ENCODE peak calls at places on chromosomes 13 and 19, in six cellular contexts. I is AG10803, X is psoas muscle, J is left lung, Q is upper lobe of right lung, V is cardiac fibroblast. O is an unnamed sample.

GRCh38 chr13:35747594-35747993 is 271.1 kb upstream of the MAB21L1 start:
- DNase-seq in I (peak), X (no peak), J (no peak), Q (no peak), V (peak), O (no peak)

GRCh38 chr19:58021541-58022282 is 12.1 kb upstream of the ZSCAN1 start:
- DNase-seq in I (peak), X (no peak), J (no peak), Q (no peak), V (peak), O (peak)

GRCh38 chr13:41463823-41464602 is 6.7 kb downstream of the RGCC start:
- DNase-seq in I (no peak), X (no peak), J (no peak), Q (no peak), V (no peak), O (no peak)

GRCh38 chr19:15680923-15681322 is 8.0 kb downstream of the CYP4F12 start:
- DNase-seq in I (no peak), X (no peak), J (no peak), Q (no peak), V (no peak), O (no peak)

GRCh38 chr13:41061914-41062837 is 867 bp downstream of the WBP4 start:
- DNase-seq in I (peak), X (no peak), J (no peak), Q (no peak), V (peak), O (peak)

GRCh38 chr13:79466852-79467251 is 14.1 kb upstream of the NDFIP2 start:
- DNase-seq in I (no peak), X (no peak), J (no peak), Q (no peak), V (no peak), O (no peak)

GRCh38 chr13:72399351-72399750 is 328.1 kb downstream of the MZT1 start:
- DNase-seq in I (no peak), X (no peak), J (no peak), Q (no peak), V (no peak), O (no peak)

GRCh38 chr19:4386038-4386782 is 14.1 kb downstream of the SH3GL1 start:
- DNase-seq in I (peak), X (peak), J (no peak), Q (no peak), V (no peak), O (peak)

GRCh38 chr13:44921931-44922758 is 67.1 kb downstream of the NUFIP1 start:
- DNase-seq in I (peak), X (peak), J (no peak), Q (no peak), V (peak), O (peak)

GRCh38 chr13:29923554-29924481 is 73.4 kb upstream of the UBL3 start:
- DNase-seq in I (peak), X (peak), J (peak), Q (peak), V (peak), O (peak)

GRCh38 chr13:58869566-58869965 is 1238.0 kb downstream of the PCDH17 start:
- DNase-seq in I (no peak), X (no peak), J (no peak), Q (no peak), V (no peak), O (no peak)

GRCh38 chr13:43058318-43058674 is 34.9 kb downstream of the DNAJC15 start:
- DNase-seq in I (peak), X (no peak), J (no peak), Q (no peak), V (peak), O (peak)

GRCh38 chr19:58380037-58380735 is 644 bp downstream of the ZNF837 start:
- DNase-seq in I (no peak), X (peak), J (no peak), Q (no peak), V (no peak), O (no peak)

GRCh38 chr19:46710687-46711086 is 6.2 kb downstream of the PRKD2 start:
- DNase-seq in I (no peak), X (no peak), J (peak), Q (no peak), V (no peak), O (no peak)

GRCh38 chr13:40061466-40062450 is 406.3 kb downstream of the COG6 start:
- DNase-seq in I (peak), X (no peak), J (no peak), Q (no peak), V (peak), O (no peak)

GRCh38 chr13:76326343-76326742 is 559.9 kb downstream of the KCTD12 start:
- DNase-seq in I (no peak), X (no peak), J (no peak), Q (no peak), V (no peak), O (no peak)

GRCh38 chr13:46575321-46575721 is 22.4 kb downstream of the LRCH1 start:
- DNase-seq in I (peak), X (no peak), J (no peak), Q (no peak), V (peak), O (no peak)

GRCh38 chr13:36875431-36875830 is 44.6 kb downstream of the SMAD9 start:
- DNase-seq in I (no peak), X (no peak), J (no peak), Q (no peak), V (no peak), O (no peak)

GRCh38 chr19:55660404-55660803 is 5.6 kb downstream of the U2AF2 start:
- DNase-seq in I (no peak), X (peak), J (no peak), Q (no peak), V (no peak), O (no peak)

GRCh38 chr13:107025991-107026390 is 458.1 kb upstream of the ARGLU1 start:
- DNase-seq in I (peak), X (no peak), J (no peak), Q (no peak), V (peak), O (peak)

GRCh38 chr19:5138606-5139594 is 170.0 kb downstream of the KDM4B start:
- DNase-seq in I (peak), X (peak), J (peak), Q (no peak), V (peak), O (peak)

GRCh38 chr19:41993612-41994483 is at the start of gene ATP1A3:
- DNase-seq in I (peak), X (no peak), J (peak), Q (no peak), V (peak), O (peak)

GRCh38 chr13:71624641-71625040 is 242.4 kb downstream of the DACH1 start:
- DNase-seq in I (no peak), X (no peak), J (no peak), Q (no peak), V (no peak), O (no peak)

GRCh38 chr19:41695745-41696144 is 7.7 kb upstream of the CEACAM7 start:
- DNase-seq in I (no peak), X (no peak), J (no peak), Q (peak), V (no peak), O (no peak)

GRCh38 chr13:43663474-43664090 is 123.2 kb downstream of the ENOX1 start:
- DNase-seq in I (peak), X (no peak), J (no peak), Q (no peak), V (peak), O (peak)

GRCh38 chr13:46181799-46182490 is at the start of gene LCP1:
- DNase-seq in I (no peak), X (no peak), J (peak), Q (no peak), V (no peak), O (no peak)

GRCh38 chr19:54325631-54326030 is 12.7 kb upstream of the LILRA5 start:
- DNase-seq in I (no peak), X (no peak), J (no peak), Q (no peak), V (no peak), O (no peak)

GRCh38 chr19:6273701-6274601 is 5.8 kb downstream of the MLLT1 start:
- DNase-seq in I (peak), X (peak), J (peak), Q (peak), V (peak), O (peak)

GRCh38 chr19:45172611-45173208 is 5.3 kb downstream of the TRAPPC6A start:
- DNase-seq in I (no peak), X (no peak), J (no peak), Q (no peak), V (no peak), O (no peak)

GRCh38 chr13:40430234-40430633 is 236.2 kb downstream of the FOXO1 start:
- DNase-seq in I (no peak), X (no peak), J (no peak), Q (no peak), V (no peak), O (no peak)

GRCh38 chr19:49891393-49891792 is 5.3 kb downstream of the IL4I1 start:
- DNase-seq in I (no peak), X (no peak), J (peak), Q (no peak), V (no peak), O (no peak)

GRCh38 chr19:49889038-49889686 is 7.5 kb downstream of the IL4I1 start:
- DNase-seq in I (no peak), X (no peak), J (no peak), Q (peak), V (no peak), O (no peak)

GRCh38 chr19:49892716-49893115 is 4.0 kb downstream of the IL4I1 start:
- DNase-seq in I (no peak), X (no peak), J (no peak), Q (no peak), V (no peak), O (no peak)

GRCh38 chr19:49889687-49890348 is 6.9 kb downstream of the IL4I1 start:
- DNase-seq in I (peak), X (peak), J (peak), Q (peak), V (peak), O (peak)

GRCh38 chr19:49890349-49891311 is 6.1 kb downstream of the IL4I1 start:
- DNase-seq in I (no peak), X (no peak), J (peak), Q (peak), V (no peak), O (no peak)
- H3K4me3 ChIP-seq in I (no peak), X (peak), J (peak), Q (peak), V (peak), O (peak)

GRCh38 chr13:111604087-111604486 is 283.6 kb downstream of the TEX29 start:
- DNase-seq in I (no peak), X (no peak), J (no peak), Q (no peak), V (no peak), O (no peak)
- TF ChIP-seq CTCF in I (no peak), X (no peak), J (no peak), Q (no peak), V (no peak), O (no peak)

DNA sequence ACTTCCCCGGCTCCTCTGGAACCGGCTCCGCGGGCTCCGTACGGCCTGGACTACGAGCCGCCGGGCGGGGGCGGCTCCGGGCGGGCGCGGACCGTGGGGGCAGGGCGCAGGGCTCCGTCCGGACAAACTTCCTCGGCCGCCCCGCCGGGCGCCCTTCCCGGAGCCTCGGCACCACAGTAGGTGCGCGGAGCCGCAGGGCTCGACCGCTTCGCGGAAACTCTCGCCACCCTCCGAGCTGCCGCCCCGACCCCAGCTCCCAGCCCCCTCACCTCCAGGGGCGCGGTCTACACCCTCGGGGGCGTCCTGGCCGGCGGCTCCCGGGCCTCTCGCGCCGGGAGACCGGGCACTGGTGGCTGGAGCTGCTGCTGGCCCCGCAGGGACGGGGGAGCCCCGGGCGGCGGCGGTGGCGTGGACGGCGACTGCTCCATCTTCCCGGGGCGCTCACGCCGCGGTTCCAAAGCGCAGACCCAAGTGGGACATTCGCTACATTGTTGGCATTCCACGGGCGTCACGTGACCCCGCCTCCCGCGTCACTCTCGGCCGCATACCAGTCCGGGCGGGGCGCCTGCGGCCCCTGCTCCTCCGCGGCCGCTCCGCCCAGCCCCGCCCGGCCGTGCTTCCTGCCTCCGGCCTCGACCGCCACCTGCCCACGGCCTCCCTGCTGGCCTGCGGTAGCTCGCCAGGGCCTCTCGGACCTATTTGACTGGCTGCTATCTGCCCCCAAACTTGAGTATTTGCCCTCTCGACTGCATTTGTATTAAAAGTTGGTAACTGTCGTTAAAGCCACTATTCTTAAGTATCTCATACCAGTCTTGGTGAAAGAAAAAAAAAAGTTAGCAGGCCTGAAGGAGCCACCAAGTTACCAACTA is at the start of gene LATS2:
- DNase-seq in I (peak), X (peak), J (peak), Q (peak), V (peak), O (peak)
- H3K4me3 ChIP-seq in I (peak), X (peak), J (peak), Q (peak), V (peak), O (peak)

GRCh38 chr19:3061214-3062161 is 807 bp downstream of the TLE5 start:
- DNase-seq in I (peak), X (peak), J (peak), Q (peak), V (peak), O (no peak)
- TF ChIP-seq CTCF in I (peak), X (no peak), J (no peak), Q (peak), V (peak), O (peak)

DNA sequence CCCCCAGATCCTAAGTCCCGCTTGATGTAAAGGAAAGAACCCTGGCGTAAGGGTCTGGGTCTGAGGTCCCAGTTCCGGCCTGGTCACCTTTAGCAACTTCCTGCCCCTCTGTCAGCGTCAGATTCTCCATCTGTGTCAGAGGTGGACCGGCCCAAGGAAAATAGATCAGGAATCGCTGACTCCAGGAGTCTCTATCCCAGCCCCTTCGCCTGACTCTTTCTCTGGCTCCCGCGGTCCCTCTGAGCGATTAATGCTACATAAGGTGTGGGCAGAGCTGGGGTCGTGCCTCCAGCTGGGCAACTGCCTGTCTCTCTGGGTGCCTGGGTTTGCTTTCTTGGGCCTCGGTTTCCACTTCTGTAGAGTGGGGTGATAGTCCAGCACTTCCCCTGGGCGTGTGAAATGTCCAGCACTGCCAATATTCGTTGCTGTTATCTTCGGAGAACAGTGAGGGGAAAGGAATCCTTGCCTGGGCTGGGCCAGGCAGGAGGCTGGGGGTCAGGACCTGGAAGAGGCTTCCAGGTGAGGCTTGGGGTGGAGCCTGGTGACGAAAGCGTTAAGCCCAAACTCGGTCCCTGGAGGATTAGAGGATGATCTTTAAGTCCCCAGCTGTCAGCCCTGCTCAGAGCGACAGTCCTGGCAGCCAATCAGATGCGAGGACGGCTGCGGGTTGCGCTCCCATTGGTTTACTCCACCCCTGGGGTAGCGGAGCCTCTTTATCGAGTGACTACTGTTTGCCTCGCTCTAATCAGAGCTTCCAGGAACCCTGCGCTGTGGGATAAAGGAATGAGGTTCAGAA is 767 bp downstream of the ABCA7 start:
- DNase-seq in I (peak), X (peak), J (peak), Q (peak), V (peak), O (peak)
- H3K4me3 ChIP-seq in I (peak), X (peak), J (peak), Q (peak), V (peak), O (peak)

DNA sequence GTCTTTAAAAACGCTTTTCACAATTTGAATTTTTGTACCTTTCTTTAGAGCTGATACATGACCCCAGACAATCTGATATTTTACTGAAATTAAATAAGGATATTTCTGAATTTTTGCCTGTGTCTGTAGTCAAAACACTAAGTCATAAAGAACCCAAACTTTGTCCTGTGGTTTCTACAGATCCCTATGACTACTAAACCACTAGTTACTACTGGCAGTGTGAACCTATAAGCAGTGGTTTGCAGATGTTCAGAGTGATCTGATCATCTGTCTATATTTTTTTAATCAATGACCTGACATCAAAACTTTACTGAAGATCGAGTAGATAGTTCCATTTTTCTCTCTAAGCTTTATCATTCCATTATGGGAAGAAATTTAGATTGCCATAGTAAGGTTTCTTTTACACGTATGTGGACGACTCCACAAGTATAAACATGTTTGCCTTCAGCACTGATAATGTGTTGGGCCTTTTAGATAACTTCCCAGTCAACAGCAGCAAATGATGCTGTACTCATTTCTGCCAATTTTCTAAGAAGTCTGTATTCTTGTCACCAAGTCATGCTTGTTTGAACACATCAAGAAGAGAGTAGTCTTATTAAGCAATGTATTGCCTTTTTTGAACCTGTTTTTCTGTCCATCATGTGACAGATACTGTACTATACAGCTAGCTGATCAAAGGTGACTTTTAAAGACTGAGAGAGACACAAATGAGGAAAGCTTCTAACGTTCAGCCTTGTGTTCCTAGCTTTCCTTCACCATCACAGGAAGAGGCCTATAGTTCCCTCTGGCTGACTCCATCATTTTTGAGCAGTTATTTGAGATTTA is 21.9 kb downstream of the POLR1D start:
- DNase-seq in I (peak), X (no peak), J (no peak), Q (no peak), V (no peak), O (peak)
- TF ChIP-seq CTCF in I (no peak), X (no peak), J (no peak), Q (no peak), V (no peak), O (no peak)

GRCh38 chr13:66994498-66995365 is 235.4 kb downstream of the PCDH9 start:
- DNase-seq in I (no peak), X (no peak), J (no peak), Q (no peak), V (no peak), O (no peak)
- H3K4me3 ChIP-seq in I (peak), X (peak), J (no peak), Q (peak), V (no peak), O (peak)